ENCODE peak calls at places on chromosomes 3 and 15, in seven cellular contexts. J is lung, Y is endodermal cell, Q is heart left ventricle, E is Peyer's patch, U is psoas muscle, Z is keratinocyte. X is an unnamed sample.

GRCh38 chr3:186932281-186933181 is 2.2 kb downstream of the ST6GAL1 start:
- DNase-seq in J (no peak), Y (no peak), Q (no peak), E (no peak), U (no peak), Z (no peak), X (peak; percentile 35)

GRCh38 chr15:41499109-41499851 is 5.6 kb downstream of the ITPKA start:
- DNase-seq in J (no peak), Y (no peak), Q (no peak), E (no peak), U (no peak), Z (no peak), X (no peak)

GRCh38 chr15:57676578-57676977 is 29.9 kb upstream of the POLR2M start:
- DNase-seq in J (no peak), Y (no peak), Q (no peak), E (no peak), U (no peak), Z (no peak), X (no peak)

GRCh38 chr15:77607894-77608261 is 24.8 kb downstream of the LINGO1 start:
- DNase-seq in J (no peak), Y (no peak), Q (no peak), E (no peak), U (no peak), Z (no peak), X (peak; percentile 30)

GRCh38 chr15:44782516-44782915 is 46.2 kb downstream of the TRIM69 start:
- DNase-seq in J (no peak), Y (no peak), Q (no peak), E (no peak), U (no peak), Z (no peak), X (no peak)

GRCh38 chr15:57384816-57385215 is 8.5 kb downstream of the CGNL1 start:
- DNase-seq in J (no peak), Y (no peak), Q (no peak), E (no peak), U (no peak), Z (no peak), X (peak; percentile 76)

GRCh38 chr3:189325454-189325853 is 153.7 kb downstream of the TPRG1 start:
- DNase-seq in J (no peak), Y (no peak), Q (no peak), E (no peak), U (no peak), Z (no peak), X (no peak)

GRCh38 chr3:12445523-12446240 is 38.6 kb upstream of the TSEN2 start:
- DNase-seq in J (no peak), Y (no peak), Q (no peak), E (no peak), U (no peak), Z (no peak), X (no peak)

GRCh38 chr15:99425666-99426301 is 140.0 kb upstream of the MEF2A start:
- DNase-seq in J (no peak), Y (no peak), Q (peak; percentile 63), E (no peak), U (peak; percentile 58), Z (no peak), X (no peak)

GRCh38 chr3:14980689-14981088 is 33.3 kb downstream of the NR2C2 start:
- DNase-seq in J (no peak), Y (no peak), Q (no peak), E (no peak), U (no peak), Z (no peak), X (no peak)

GRCh38 chr3:159765025-159765859 is 223.4 kb upstream of the IL12A start:
- DNase-seq in J (peak; percentile 71), Y (peak; percentile 87), Q (peak; percentile 93), E (no peak), U (peak; percentile 84), Z (peak; percentile 89), X (peak; percentile 61)

GRCh38 chr15:51155016-51155580 is 60.4 kb upstream of the TNFAIP8L3 start:
- DNase-seq in J (no peak), Y (no peak), Q (no peak), E (no peak), U (no peak), Z (no peak), X (no peak)

GRCh38 chr15:101105059-101105851 is 146.6 kb downstream of the CHSY1 start:
- DNase-seq in J (no peak), Y (no peak), Q (peak; percentile 59), E (no peak), U (peak; percentile 37), Z (no peak), X (no peak)

GRCh38 chr15:72271221-72271620 is 1.1 kb downstream of the PARP6 start:
- DNase-seq in J (no peak), Y (no peak), Q (no peak), E (no peak), U (no peak), Z (no peak), X (no peak)

GRCh38 chr15:61182955-61183354 is 46.1 kb downstream of the RORA start:
- DNase-seq in J (no peak), Y (no peak), Q (no peak), E (no peak), U (no peak), Z (no peak), X (peak; percentile 28)

GRCh38 chr3:16502347-16502908 is 11.1 kb downstream of the RFTN1 start:
- DNase-seq in J (no peak), Y (no peak), Q (no peak), E (no peak), U (no peak), Z (no peak), X (no peak)
- H3K4me1 ChIP-seq in J (peaks cover 15% of the 10 kb centered on the region), Y (no peaks in the 10 kb centered on the region), Q (no peaks in the 10 kb centered on the region), E (no peaks in the 10 kb centered on the region), U (peaks cover 8% of the 10 kb centered on the region), Z (no peaks in the 10 kb centered on the region), X (peaks cover 17% of the 10 kb centered on the region)

DNA sequence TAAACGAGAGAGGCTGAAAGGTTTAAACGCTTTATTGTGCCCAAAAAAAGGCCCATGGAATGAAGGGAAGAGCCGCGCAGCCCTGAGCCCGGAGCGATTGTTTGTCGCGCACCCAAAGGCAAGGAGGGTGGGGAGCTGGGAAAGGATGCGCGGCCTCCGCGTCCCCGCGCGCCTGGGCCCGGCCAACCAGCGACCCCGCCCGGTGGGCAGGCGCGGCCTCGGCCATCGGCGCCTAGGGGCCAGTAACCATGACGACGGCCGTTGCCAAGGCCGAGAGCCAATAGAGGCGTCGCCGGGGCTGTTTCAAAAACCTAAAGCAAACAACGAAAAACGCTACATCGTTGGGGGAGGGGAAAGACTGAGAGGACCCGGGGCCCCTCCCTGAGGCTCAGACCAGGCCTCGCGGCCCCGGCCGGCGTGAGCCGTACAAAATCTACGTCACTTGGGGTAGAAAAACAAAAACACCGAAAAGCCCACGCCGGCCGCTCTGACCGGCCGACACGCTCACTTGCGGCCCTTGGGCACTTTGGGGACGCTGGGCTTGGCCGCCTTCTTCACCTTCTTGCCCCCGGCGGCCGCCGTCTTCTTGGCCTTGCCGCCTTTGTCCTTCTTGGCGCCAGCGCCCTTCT is 36.2 kb downstream of the HMCES start:
- DNase-seq in J (peak; percentile 88), Y (peak; percentile 96), Q (peak; percentile 87), E (peak; percentile 60), U (peak; percentile 89), Z (no peak), X (peak; percentile 94)
- TF ChIP-seq CTCF in J (peak; percentile 9), Y (no peak), Q (no peak), E (no peak), U (no peak), Z (no peak), X (peak; percentile 38)

GRCh38 chr3:124846189-124846588 is 41.0 kb downstream of the ITGB5 start:
- DNase-seq in J (no peak), Y (no peak), Q (no peak), E (no peak), U (no peak), Z (no peak), X (no peak)

GRCh38 chr3:124845406-124845805 is 41.8 kb downstream of the ITGB5 start:
- DNase-seq in J (peak; percentile 49), Y (no peak), Q (peak; percentile 68), E (no peak), U (no peak), Z (peak; percentile 65), X (peak; percentile 86)

GRCh38 chr3:124841517-124841916 is 45.6 kb downstream of the ITGB5 start:
- DNase-seq in J (no peak), Y (no peak), Q (no peak), E (no peak), U (no peak), Z (no peak), X (no peak)

GRCh38 chr3:124843068-124843467 is 44.1 kb downstream of the ITGB5 start:
- DNase-seq in J (no peak), Y (no peak), Q (no peak), E (no peak), U (no peak), Z (no peak), X (no peak)

GRCh38 chr3:124843496-124843895 is 43.7 kb downstream of the ITGB5 start:
- DNase-seq in J (no peak), Y (no peak), Q (no peak), E (no peak), U (no peak), Z (no peak), X (no peak)
- H3K36me3 ChIP-seq in J (peaks cover 11% of the 10 kb centered on the region), Y (peaks cover 92% of the 10 kb centered on the region), Q (peaks cover 55% of the 10 kb centered on the region), E (no peaks in the 10 kb centered on the region), U (no peaks in the 10 kb centered on the region), Z (peaks cover 20% of the 10 kb centered on the region), X (peaks cover 9% of the 10 kb centered on the region)

GRCh38 chr3:188177721-188178120 is 23.8 kb downstream of the LPP start:
- DNase-seq in J (no peak), Y (no peak), Q (no peak), E (no peak), U (no peak), Z (no peak), X (no peak)
- H3K4me1 ChIP-seq in J (peaks cover 24% of the 10 kb centered on the region), Y (no peaks in the 10 kb centered on the region), Q (peaks cover 3% of the 10 kb centered on the region), E (peaks cover 4% of the 10 kb centered on the region), U (peaks cover 40% of the 10 kb centered on the region), Z (no peaks in the 10 kb centered on the region), X (peaks cover 17% of the 10 kb centered on the region)

X was measured in cardiac muscle cell.